ENCODE peak calls at places on chromosomes 2 and 18, in four cellular contexts. Q is astrocyte of the spinal cord, L is body of pancreas, T is kidney. Y is an unnamed sample.

GRCh38 chr18:48410095-48410920 is 1.1 kb upstream of the ZBTB7C start:
- DNase-seq in T (peak), Q (peak), L (peak), Y (peak)

GRCh38 chr18:47175283-47175894 is 775 bp downstream of the IER3IP1 start:
- DNase-seq in Q (no peak), T (no peak), L (no peak), Y (no peak)

GRCh38 chr2:30178618-30179404 is 32.0 kb downstream of the YPEL5 start:
- DNase-seq in Q (no peak), T (peak), L (peak), Y (no peak)

GRCh38 chr2:207771421-207771820 is 1.7 kb upstream of the FZD5 start:
- DNase-seq in L (no peak), T (no peak), Q (no peak), Y (no peak)

GRCh38 chr2:94873362-94874276 is 2.4 kb downstream of the TEKT4 start:
- DNase-seq in L (no peak), Q (no peak), T (peak), Y (no peak)

GRCh38 chr2:102166189-102166845 is 20.5 kb upstream of the IL1RL2 start:
- DNase-seq in L (peak), Q (peak), T (no peak), Y (peak)

GRCh38 chr2:144331652-144332355 is 188.1 kb downstream of the ZEB2 start:
- DNase-seq in T (no peak), Q (no peak), L (no peak), Y (no peak)

GRCh38 chr2:212227755-212228154 is 310.8 kb downstream of the ERBB4 start:
- DNase-seq in T (no peak), L (peak), Q (peak), Y (peak)

GRCh38 chr2:134103196-134103595 is 150.7 kb upstream of the MGAT5 start:
- DNase-seq in T (no peak), Q (no peak), L (no peak), Y (no peak)

GRCh38 chr2:151518802-151519201 is 109.1 kb downstream of the RIF1 start:
- DNase-seq in T (no peak), Q (peak), L (no peak), Y (no peak)

GRCh38 chr2:203740741-203741363 is 34.4 kb downstream of the CD28 start:
- DNase-seq in T (no peak), L (no peak), Q (peak), Y (no peak)

GRCh38 chr2:158745067-158745865 is 49.9 kb upstream of the DAPL1 start:
- DNase-seq in Q (peak), L (peak), T (no peak), Y (no peak)

GRCh38 chr2:105643405-105644173 is 101.1 kb upstream of the NCK2 start:
- DNase-seq in Q (no peak), L (no peak), T (no peak), Y (no peak)

GRCh38 chr2:230713331-230714121 is 884 bp downstream of the CAB39 start:
- DNase-seq in L (peak), Q (no peak), T (peak), Y (no peak)

GRCh38 chr2:235085476-235085875 is 133.7 kb downstream of the SH3BP4 start:
- DNase-seq in T (no peak), Q (no peak), L (no peak), Y (no peak)

GRCh38 chr2:235908826-235909225 is 259.4 kb downstream of the GBX2 start:
- DNase-seq in Q (no peak), L (no peak), T (no peak), Y (no peak)

GRCh38 chr2:191675807-191676667 is 1.9 kb upstream of the NABP1 start:
- DNase-seq in Q (no peak), L (no peak), T (peak), Y (no peak)

GRCh38 chr18:58254873-58255511 is 211.0 kb downstream of the NEDD4L start:
- DNase-seq in T (no peak), L (peak), Q (peak), Y (no peak)

GRCh38 chr2:187500585-187501359 is 52.7 kb upstream of the CALCRL start:
- DNase-seq in T (no peak), L (no peak), Q (peak), Y (peak)

GRCh38 chr2:216274194-216274593 is 98.1 kb downstream of the MARCHF4 start:
- DNase-seq in T (no peak), Q (peak), L (no peak), Y (no peak)

GRCh38 chr2:112168422-112169124 is 30.4 kb downstream of the FBLN7 start:
- DNase-seq in T (no peak), L (no peak), Q (peak), Y (no peak)

GRCh38 chr18:13191779-13192178 is 26.8 kb upstream of the LDLRAD4 start:
- DNase-seq in T (no peak), Q (peak), L (peak), Y (no peak)

GRCh38 chr2:111194835-111195621 is 74.3 kb downstream of the BCL2L11 start:
- DNase-seq in L (no peak), T (no peak), Q (peak), Y (no peak)

GRCh38 chr2:239349448-239350135 is 51.2 kb downstream of the HDAC4 start:
- DNase-seq in L (no peak), T (no peak), Q (peak), Y (no peak)

GRCh38 chr18:23077493-23078256 is 57.6 kb upstream of the CABLES1 start:
- DNase-seq in L (no peak), Q (peak), T (peak), Y (no peak)

GRCh38 chr2:39124770-39125075 is 3.9 kb upstream of the SOS1 start:
- DNase-seq in L (no peak), T (no peak), Q (no peak), Y (no peak)

GRCh38 chr2:71891155-71891554 is 256.5 kb downstream of the CYP26B1 start:
- DNase-seq in Q (no peak), L (no peak), T (no peak), Y (no peak)

GRCh38 chr2:217797661-217798069 is 205.1 kb downstream of the TNS1 start:
- DNase-seq in Q (no peak), T (no peak), L (peak), Y (no peak)

GRCh38 chr2:7419814-7420213 is 502.6 kb downstream of the RNF144A start:
- DNase-seq in T (no peak), L (no peak), Q (no peak), Y (no peak)

GRCh38 chr2:161415467-161416293 is 417 bp upstream of the TBR1 start:
- DNase-seq in L (no peak), T (no peak), Q (no peak), Y (no peak)

GRCh38 chr2:98601532-98602132 is 6.7 kb downstream of the COA5 start:
- DNase-seq in Q (peak), T (no peak), L (no peak), Y (no peak)

GRCh38 chr2:71299507-71299906 is 32.1 kb upstream of the ZNF638 start:
- DNase-seq in T (no peak), L (no peak), Q (peak), Y (no peak)

GRCh38 chr2:86042256-86043168 is 63.2 kb downstream of the POLR1A start:
- DNase-seq in Q (no peak), T (no peak), L (no peak), Y (no peak)

GRCh38 chr2:1759611-1759930 is 15.3 kb upstream of the PXDN start:
- DNase-seq in Q (no peak), L (no peak), T (peak), Y (no peak)

GRCh38 chr18:55387139-55387984 is 200.6 kb downstream of the TCF4 start:
- DNase-seq in Q (no peak), T (no peak), L (peak), Y (no peak)

GRCh38 chr18:63676526-63676925 is 14.8 kb upstream of the SERPINB3 start:
- DNase-seq in Q (no peak), L (no peak), T (no peak), Y (no peak)

GRCh38 chr2:33365264-33365663 is 111.2 kb upstream of the RASGRP3 start:
- DNase-seq in Q (no peak), L (no peak), T (no peak), Y (no peak)

GRCh38 chr2:116810645-116811044 is 1003.8 kb upstream of the DDX18 start:
- DNase-seq in T (no peak), Q (peak), L (no peak), Y (no peak)

DNA sequence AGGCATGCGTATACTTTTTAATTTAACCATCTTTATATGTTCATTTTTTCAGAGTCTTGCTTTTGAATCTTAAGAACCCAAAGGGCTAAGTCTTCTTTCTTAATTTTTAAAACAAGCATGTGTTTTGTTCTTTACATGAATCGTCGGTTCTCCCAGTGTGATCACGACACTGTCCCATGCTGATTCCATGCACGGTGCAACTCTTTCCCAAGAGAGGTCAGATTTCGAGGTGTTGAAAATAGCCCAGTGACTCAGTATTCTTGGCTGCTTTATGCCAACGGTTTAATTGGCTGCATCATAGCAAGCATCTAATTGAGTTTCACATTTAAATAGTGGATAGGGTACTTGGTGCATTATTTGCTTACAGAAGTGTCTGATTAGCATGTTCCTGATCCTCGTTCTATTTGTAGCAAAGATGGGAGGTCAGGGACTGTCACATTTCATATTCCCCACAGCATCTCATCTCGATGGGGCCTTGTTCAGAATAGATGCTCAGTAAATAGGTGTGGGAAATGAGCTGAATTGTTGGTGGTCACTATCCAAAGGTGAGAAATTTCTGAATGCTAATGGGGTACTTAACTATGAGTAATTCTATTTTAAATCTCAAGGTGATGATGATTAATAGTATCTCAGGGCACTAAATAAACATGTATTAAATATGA is 2.8 kb downstream of the NPAS2 start:
- DNase-seq in L (peak), Q (peak), T (no peak), Y (no peak)
- H3K4me3 ChIP-seq in L (no peak), Q (no peak), T (no peak), Y (no peak)

GRCh38 chr2:44450082-44450481 is 88.3 kb downstream of the CAMKMT start:
- DNase-seq in Q (no peak), T (no peak), L (no peak), Y (no peak)
- H3K4me3 ChIP-seq in Q (no peak), T (no peak), L (no peak), Y (no peak)

GRCh38 chr2:37796481-37796880 is 125.0 kb upstream of the CDC42EP3 start:
- DNase-seq in Q (no peak), T (no peak), L (no peak), Y (no peak)
- H3K4me3 ChIP-seq in Q (no peak), T (no peak), L (no peak), Y (no peak)

GRCh38 chr2:176088937-176089842 is 3.3 kb upstream of the HOXD13 start:
- DNase-seq in L (no peak), Q (no peak), T (no peak), Y (no peak)

GRCh38 chr2:176085861-176086771 is 2.4 kb upstream of the EVX2 start:
- DNase-seq in T (no peak), Q (no peak), L (no peak), Y (no peak)

GRCh38 chr2:176089843-176090395 is 2.6 kb upstream of the HOXD13 start:
- DNase-seq in L (no peak), T (no peak), Q (no peak), Y (no peak)

GRCh38 chr2:176087330-176088047 is 3.7 kb upstream of the EVX2 start:
- DNase-seq in T (no peak), L (no peak), Q (no peak), Y (no peak)

GRCh38 chr2:176088048-176088936 is 4.2 kb upstream of the HOXD13 start:
- DNase-seq in T (peak), L (peak), Q (peak), Y (no peak)
- H3K4me3 ChIP-seq in T (peak), L (no peak), Q (peak), Y (no peak)

GRCh38 chr2:227230151-227230550 is 65.7 kb downstream of the COL4A3 start:
- DNase-seq in L (no peak), Q (no peak), T (no peak), Y (no peak)
- H3K4me3 ChIP-seq in L (no peak), Q (no peak), T (no peak), Y (no peak)

DNA sequence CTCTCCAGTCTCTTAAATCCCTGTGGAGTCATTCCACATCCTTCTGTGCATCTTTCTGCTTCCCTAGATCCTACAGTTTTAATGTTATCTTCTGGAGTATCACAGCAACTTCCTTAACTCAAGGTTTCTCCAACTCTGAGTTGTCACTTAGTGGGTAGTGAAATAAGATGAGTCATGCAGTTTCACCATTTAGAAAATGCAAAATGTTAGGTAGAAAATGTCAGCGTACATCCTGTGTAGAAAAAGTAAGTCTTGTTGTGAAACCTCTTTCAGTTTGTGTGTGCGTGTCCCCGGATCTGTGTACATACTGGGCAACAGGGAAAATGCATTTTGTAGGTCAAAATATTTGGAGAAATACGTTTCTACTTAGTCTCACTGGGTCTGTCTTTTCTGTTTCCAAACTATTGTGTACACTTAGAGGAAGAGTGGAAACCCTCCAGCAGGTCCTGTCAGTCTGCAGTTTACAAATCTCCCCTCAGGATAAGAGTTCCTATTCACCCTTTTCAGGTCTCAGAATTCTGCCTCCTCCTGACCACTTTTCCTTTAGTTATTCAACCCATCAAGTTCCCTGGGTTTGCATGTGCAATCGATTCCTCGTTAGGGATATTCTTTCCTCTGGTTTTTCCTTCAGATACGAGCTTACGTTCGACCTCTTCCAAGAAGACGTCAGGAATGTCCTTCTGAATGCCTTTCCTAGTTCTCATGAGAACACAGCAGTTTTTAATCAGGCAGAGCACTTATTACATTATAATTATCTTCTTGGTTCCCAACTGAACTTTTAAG is 154.8 kb downstream of the TGIF1 start:
- DNase-seq in T (no peak), L (no peak), Q (peak), Y (no peak)
- H3K4me3 ChIP-seq in T (peak), L (no peak), Q (peak), Y (no peak)

GRCh38 chr2:88753833-88754584 is 62.5 kb downstream of the RPIA start:
- DNase-seq in T (no peak), L (no peak), Q (peak), Y (no peak)
- H3K4me3 ChIP-seq in T (no peak), L (no peak), Q (no peak), Y (no peak)